ENCODE peak calls at places on chromosomes 16 and 17, in nine cellular contexts. B is psoas muscle; M is aorta; X is testis; V is CD8-positive, alpha-beta memory T cell; T is lung; N is CD8-positive, alpha-beta T cell; D is astrocyte; R is tibial artery. F is an unnamed sample. For H3K4me1, the result is how much of the 10 kb centered on the place peaks cover.

GRCh38 chr17:62807812-62808575 is at the start of gene MARCHF10:
- DNase-seq in B (no peak), M (peak), X (peak), V (no peak), T (peak), N (peak), D (no peak), R (no peak), F (no peak)

GRCh38 chr17:43327421-43327820 is 71.4 kb upstream of the ARL4D start:
- DNase-seq in B (no peak), M (no peak), X (no peak), V (no peak), T (no peak), N (no peak), D (peak), R (no peak), F (no peak)

GRCh38 chr16:5041604-5042133 is 7.9 kb upstream of the NAGPA start:
- DNase-seq in B (no peak), M (peak), X (no peak), V (no peak), T (no peak), N (no peak), D (peak), R (no peak), F (no peak)

GRCh38 chr17:29196784-29197515 is 16.8 kb upstream of the MYO18A start:
- DNase-seq in B (no peak), M (no peak), X (no peak), V (no peak), T (no peak), N (no peak), D (no peak), R (no peak), F (no peak)

GRCh38 chr16:56632160-56632847 is at the start of gene MT1M:
- DNase-seq in B (peak), M (peak), X (peak), V (no peak), T (no peak), N (no peak), D (no peak), R (peak), F (peak)

GRCh38 chr17:49464049-49464448 is 31.0 kb upstream of the NGFR start:
- DNase-seq in B (no peak), M (no peak), X (no peak), V (no peak), T (no peak), N (no peak), D (no peak), R (no peak), F (no peak)

GRCh38 chr17:6086603-6087400 is 16.6 kb downstream of the WSCD1 start:
- DNase-seq in B (no peak), M (no peak), X (no peak), V (no peak), T (no peak), N (no peak), D (no peak), R (no peak), F (no peak)

GRCh38 chr17:75315541-75316243 is 26.5 kb upstream of the SLC25A19 start:
- DNase-seq in B (peak), M (no peak), X (no peak), V (no peak), T (no peak), N (no peak), D (peak), R (no peak), F (no peak)

GRCh38 chr17:2885751-2886150 is 89.5 kb downstream of the RAP1GAP2 start:
- DNase-seq in B (no peak), M (no peak), X (no peak), V (no peak), T (no peak), N (no peak), D (no peak), R (no peak), F (no peak)

GRCh38 chr16:18803569-18804462 is 2.5 kb upstream of the ARL6IP1 start:
- DNase-seq in B (no peak), M (no peak), X (no peak), V (no peak), T (no peak), N (no peak), D (peak), R (no peak), F (no peak)

GRCh38 chr17:162689-163088 is 18.8 kb downstream of the DOC2B start:
- DNase-seq in B (no peak), M (no peak), X (no peak), V (no peak), T (no peak), N (no peak), D (no peak), R (no peak), F (no peak)

GRCh38 chr17:77527836-77528505 is 387.2 kb downstream of the SEC14L1 start:
- DNase-seq in B (no peak), M (peak), X (no peak), V (no peak), T (no peak), N (no peak), D (no peak), R (no peak), F (no peak)

GRCh38 chr16:12553191-12553590 is 250.5 kb downstream of the CPPED1 start:
- DNase-seq in B (no peak), M (no peak), X (no peak), V (no peak), T (no peak), N (no peak), D (no peak), R (no peak), F (no peak)

GRCh38 chr16:51953541-51953940 is 593.4 kb downstream of the TOX3 start:
- DNase-seq in B (no peak), M (no peak), X (no peak), V (no peak), T (no peak), N (no peak), D (no peak), R (no peak), F (no peak)

GRCh38 chr17:61002316-61002736 is 324.7 kb downstream of the BCAS3 start:
- DNase-seq in B (no peak), M (no peak), X (no peak), V (no peak), T (no peak), N (no peak), D (peak), R (no peak), F (no peak)

GRCh38 chr16:81745704-81746558 is 33.2 kb upstream of the PLCG2 start:
- DNase-seq in B (peak), M (peak), X (peak), V (peak), T (peak), N (peak), D (peak), R (peak), F (peak)

GRCh38 chr17:69607162-69607834 is 192.8 kb downstream of the MAP2K6 start:
- DNase-seq in B (peak), M (peak), X (peak), V (no peak), T (peak), N (no peak), D (peak), R (peak), F (peak)

GRCh38 chr16:68658258-68658973 is 13.3 kb downstream of the CDH3 start:
- DNase-seq in B (no peak), M (no peak), X (no peak), V (no peak), T (peak), N (no peak), D (peak), R (no peak), F (peak)

GRCh38 chr16:5056347-5056746 is 9.4 kb downstream of the C16orf89 start:
- DNase-seq in B (no peak), M (peak), X (peak), V (peak), T (no peak), N (peak), D (no peak), R (no peak), F (peak)

GRCh38 chr17:81646869-81647600 is 9.3 kb downstream of the PDE6G start:
- DNase-seq in B (no peak), M (no peak), X (no peak), V (no peak), T (no peak), N (no peak), D (no peak), R (no peak), F (no peak)

GRCh38 chr17:71741836-71742235 is 379.0 kb upstream of the SOX9 start:
- DNase-seq in B (no peak), M (no peak), X (no peak), V (no peak), T (no peak), N (no peak), D (peak), R (no peak), F (no peak)

GRCh38 chr17:3805581-3805980 is 4.6 kb upstream of the ITGAE start:
- DNase-seq in B (no peak), M (no peak), X (no peak), V (no peak), T (no peak), N (no peak), D (no peak), R (no peak), F (no peak)

GRCh38 chr17:82933911-82934310 is 94.1 kb upstream of the ZNF750 start:
- DNase-seq in B (peak), M (peak), X (no peak), V (peak), T (no peak), N (no peak), D (no peak), R (no peak), F (no peak)

GRCh38 chr17:79531191-79531590 is 79.7 kb downstream of the RBFOX3 start:
- DNase-seq in B (no peak), M (no peak), X (no peak), V (no peak), T (no peak), N (no peak), D (no peak), R (no peak), F (no peak)

GRCh38 chr16:16092925-16093624 is 130.2 kb downstream of the ABCC6 start:
- DNase-seq in B (no peak), M (no peak), X (peak), V (no peak), T (peak), N (no peak), D (peak), R (no peak), F (no peak)

GRCh38 chr17:64778367-64779290 is 116.5 kb upstream of the SMURF2 start:
- DNase-seq in B (no peak), M (peak), X (peak), V (peak), T (no peak), N (no peak), D (no peak), R (no peak), F (no peak)

GRCh38 chr16:87390641-87391323 is 1.4 kb upstream of the MAP1LC3B start:
- DNase-seq in B (no peak), M (peak), X (no peak), V (no peak), T (no peak), N (no peak), D (no peak), R (no peak), F (peak)

GRCh38 chr17:55527520-55528118 is 16.4 kb upstream of the SMIM36 start:
- DNase-seq in B (no peak), M (no peak), X (peak), V (no peak), T (no peak), N (no peak), D (peak), R (peak), F (peak)

GRCh38 chr17:77414811-77415400 is 274.1 kb downstream of the SEC14L1 start:
- DNase-seq in B (no peak), M (no peak), X (no peak), V (no peak), T (no peak), N (no peak), D (no peak), R (no peak), F (no peak)

GRCh38 chr17:45722161-45722560 is 62.0 kb upstream of the CRHR1 start:
- DNase-seq in B (no peak), M (no peak), X (no peak), V (no peak), T (no peak), N (no peak), D (no peak), R (no peak), F (no peak)

GRCh38 chr17:38579934-38580333 is 25.8 kb downstream of the SRCIN1 start:
- DNase-seq in B (no peak), M (no peak), X (peak), V (no peak), T (no peak), N (no peak), D (no peak), R (no peak), F (no peak)

GRCh38 chr16:80375513-80375912 is 165.3 kb upstream of the DYNLRB2 start:
- DNase-seq in B (no peak), M (no peak), X (no peak), V (no peak), T (no peak), N (no peak), D (no peak), R (no peak), F (no peak)

GRCh38 chr16:11257131-11257938 is 1.3 kb upstream of the SOCS1 start:
- DNase-seq in B (peak), M (peak), X (peak), V (peak), T (peak), N (no peak), D (peak), R (peak), F (peak)

GRCh38 chr17:28247671-28248556 is 71.1 kb upstream of the TMEM97 start:
- DNase-seq in B (no peak), M (no peak), X (no peak), V (no peak), T (no peak), N (no peak), D (no peak), R (no peak), F (no peak)

GRCh38 chr17:77737442-77738265 is 220.8 kb upstream of the TNRC6C start:
- DNase-seq in B (no peak), M (no peak), X (no peak), V (no peak), T (peak), N (no peak), D (no peak), R (no peak), F (peak)

GRCh38 chr17:42277342-42277712 is 1.1 kb upstream of the STAT5B start:
- DNase-seq in B (no peak), M (no peak), X (no peak), V (no peak), T (no peak), N (no peak), D (no peak), R (no peak), F (no peak)

GRCh38 chr17:57894848-57895247 is 45.0 kb upstream of the MRPS23 start:
- DNase-seq in B (no peak), M (no peak), X (no peak), V (no peak), T (no peak), N (no peak), D (no peak), R (no peak), F (no peak)
- H3K4me1 ChIP-seq in B (half or more), M (under half), X (half or more), V (under half), T (under half), N (under half), D (half or more), R (under half), F (under half)

DNA sequence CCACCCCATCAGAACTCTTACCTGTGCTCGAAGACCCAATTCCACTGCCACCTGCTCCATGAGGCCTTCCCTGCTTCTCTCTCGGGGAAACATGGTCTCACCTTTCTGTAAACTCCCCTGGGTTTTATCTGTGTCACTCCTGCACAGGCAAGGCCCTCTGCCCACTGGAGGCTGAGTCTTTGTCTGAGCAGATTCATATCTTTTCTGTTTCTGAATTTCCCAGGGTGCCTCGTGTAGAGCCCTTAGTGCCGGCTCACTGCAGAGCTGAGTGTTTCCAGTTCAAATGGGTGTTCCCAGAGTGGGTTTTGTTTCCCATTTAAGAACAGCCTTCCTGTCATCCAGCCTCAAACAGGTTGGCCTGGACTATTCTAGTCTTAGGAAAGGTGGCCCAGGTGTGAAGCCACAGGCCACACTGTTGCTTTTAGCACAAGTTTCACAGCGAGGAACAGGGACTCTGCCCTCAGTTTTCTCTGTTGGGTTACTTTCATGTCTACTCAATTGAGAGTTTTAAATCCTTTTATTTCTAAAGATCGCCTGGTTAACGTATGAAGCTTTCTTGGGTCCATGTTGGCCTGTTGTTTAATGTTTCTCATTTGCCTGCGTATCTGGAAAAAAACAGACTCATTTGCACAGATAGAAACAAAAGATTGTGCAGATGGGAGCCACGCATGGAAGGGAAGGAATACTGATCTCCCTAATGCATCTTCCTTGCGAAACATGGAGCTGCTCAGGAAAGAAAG is 228.7 kb downstream of the MSI2 start:
- DNase-seq in B (no peak), M (no peak), X (no peak), V (no peak), T (no peak), N (no peak), D (no peak), R (no peak), F (no peak)
- H3K4me3 ChIP-seq in B (no peak), M (no peak), X (no peak), V (no peak), T (no peak), N (no peak), D (no peak), R (no peak), F (no peak)

DNA sequence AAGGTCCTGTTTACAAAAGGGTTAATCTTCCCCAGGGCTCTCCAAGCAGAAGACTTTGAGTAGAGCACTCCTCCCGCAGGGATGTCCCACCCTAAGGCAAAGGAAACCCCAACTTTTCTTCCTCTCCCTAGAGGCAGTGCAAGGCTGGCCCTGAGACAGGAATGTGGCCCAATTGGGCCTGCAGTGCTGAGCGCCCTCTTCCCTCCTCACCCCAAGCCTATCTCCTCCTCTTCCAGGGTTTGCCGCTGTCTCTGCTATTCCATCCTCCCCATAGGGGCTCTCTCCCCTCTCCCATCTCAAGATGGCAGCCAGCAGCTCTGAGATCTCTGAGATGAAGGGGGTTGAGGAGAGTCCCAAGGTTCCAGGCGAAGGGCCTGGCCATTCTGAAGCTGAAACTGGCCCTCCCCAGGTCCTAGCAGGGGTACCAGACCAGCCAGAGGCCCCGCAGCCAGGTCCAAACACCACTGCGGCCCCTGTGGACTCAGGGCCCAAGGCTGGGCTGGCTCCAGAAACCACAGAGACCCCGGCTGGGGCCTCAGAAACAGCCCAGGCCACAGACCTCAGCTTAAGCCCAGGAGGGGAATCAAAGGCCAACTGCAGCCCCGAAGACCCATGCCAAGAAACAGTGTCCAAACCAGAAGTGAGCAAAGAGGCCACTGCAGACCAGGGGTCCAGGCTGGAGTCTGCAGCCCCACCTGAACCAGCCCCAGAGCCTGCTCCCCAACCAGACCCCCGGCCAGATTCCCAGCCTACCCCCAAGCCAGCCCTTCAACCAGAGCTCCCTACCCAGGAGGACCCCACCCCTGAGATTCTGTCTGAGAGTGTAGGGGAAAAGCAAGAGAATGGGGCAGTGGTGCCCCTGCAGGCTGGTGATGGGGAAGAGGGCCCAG is 1.0 kb downstream of the PRRT2 start:
- DNase-seq in B (no peak), M (no peak), X (no peak), V (no peak), T (no peak), N (no peak), D (no peak), R (no peak), F (no peak)
- H3K4me1 ChIP-seq in B (under half), M (under half), X (half or more), V (half or more), T (under half), N (half or more), D (under half), R (under half), F (under half)

GRCh38 chr17:59827721-59828477 is 64.8 kb downstream of the TUBD1 start:
- DNase-seq in B (no peak), M (peak), X (no peak), V (no peak), T (no peak), N (no peak), D (no peak), R (no peak), F (no peak)

GRCh38 chr17:59826741-59827453 is 65.8 kb downstream of the TUBD1 start:
- DNase-seq in B (no peak), M (no peak), X (no peak), V (no peak), T (no peak), N (no peak), D (no peak), R (no peak), F (no peak)

GRCh38 chr17:59830007-59830630 is 62.6 kb downstream of the TUBD1 start:
- DNase-seq in B (no peak), M (peak), X (no peak), V (no peak), T (no peak), N (no peak), D (peak), R (no peak), F (no peak)

GRCh38 chr17:59829217-59830006 is 63.3 kb downstream of the TUBD1 start:
- DNase-seq in B (no peak), M (no peak), X (no peak), V (peak), T (no peak), N (no peak), D (peak), R (no peak), F (peak)

GRCh38 chr17:59828478-59828760 is 64.3 kb downstream of the TUBD1 start:
- DNase-seq in B (no peak), M (no peak), X (no peak), V (no peak), T (no peak), N (no peak), D (no peak), R (no peak), F (no peak)
- H3K4me3 ChIP-seq in B (peak), M (no peak), X (no peak), V (peak), T (no peak), N (no peak), D (no peak), R (no peak), F (no peak)

F was measured in HAP-1.